ENCODE peak calls at places on chromosomes 3 and 15, in eight cellular contexts. K is BJ, B is tibial artery, P is colonic mucosa, G is Panc1, C is A673, W is fibroblast of the aortic adventitia, N is epithelial cell of esophagus. V is an unnamed sample.
A peak's percentile ranks its signal among the peaks of the same experiment; 100 is the strongest.

GRCh38 chr15:33029247-33029646 is 165.3 kb downstream of the FMN1 start:
- DNase-seq in C (no peak), G (no peak), P (no peak), B (no peak), K (no peak), N (no peak), W (no peak), V (no peak)

GRCh38 chr3:187572431-187572830 is 97.8 kb downstream of the SST start:
- DNase-seq in W (no peak), N (no peak), C (no peak), K (no peak), P (no peak), B (no peak), G (no peak), V (no peak)

GRCh38 chr3:41200669-41201021 is 1.3 kb downstream of the CTNNB1 start:
- DNase-seq in W (peak; percentile 38), C (peak; percentile 15), B (peak; percentile 38), P (peak; percentile 41), N (peak; percentile 43), K (peak; percentile 9), G (no peak), V (no peak)

GRCh38 chr3:125125822-125126245 is 70.0 kb upstream of the HEG1 start:
- DNase-seq in K (peak; percentile 94), B (no peak), C (peak; percentile 79), P (no peak), W (peak; percentile 100), N (peak; percentile 58), G (no peak), V (peak; percentile 84)

GRCh38 chr3:195921334-195921771 is 13.0 kb upstream of the TNK2 start:
- DNase-seq in N (peak; percentile 54), G (no peak), B (no peak), P (no peak), C (peak; percentile 54), W (no peak), K (no peak), V (no peak)

GRCh38 chr3:87461443-87461842 is 185.1 kb upstream of the POU1F1 start:
- DNase-seq in K (no peak), P (no peak), C (no peak), N (peak; percentile 57), B (no peak), W (no peak), G (no peak), V (no peak)

GRCh38 chr3:123126051-123126450 is 59.2 kb downstream of the PDIA5 start:
- DNase-seq in G (no peak), W (no peak), C (no peak), N (no peak), K (no peak), B (no peak), P (no peak), V (no peak)

GRCh38 chr3:58038675-58039302 is 30.6 kb downstream of the FLNB start:
- DNase-seq in N (peak; percentile 51), B (no peak), C (no peak), G (no peak), P (no peak), W (no peak), K (no peak), V (no peak)

GRCh38 chr3:76523337-76523736 is 516.6 kb upstream of the ROBO2 start:
- DNase-seq in G (no peak), W (no peak), N (no peak), K (no peak), B (no peak), P (no peak), C (no peak), V (no peak)

GRCh38 chr3:181570472-181570871 is 141.3 kb upstream of the SOX2 start:
- DNase-seq in N (no peak), P (no peak), B (no peak), W (no peak), K (no peak), C (no peak), G (no peak), V (no peak)

GRCh38 chr15:62896969-62897486 is 145.5 kb upstream of the TPM1 start:
- DNase-seq in W (peak; percentile 99), P (peak; percentile 86), K (peak; percentile 94), C (peak; percentile 71), B (peak; percentile 89), G (peak; percentile 98), N (peak; percentile 98), V (peak; percentile 98)

GRCh38 chr3:69389520-69390248 is 3.8 kb upstream of the FRMD4B start:
- DNase-seq in K (no peak), N (peak; percentile 82), C (no peak), P (no peak), G (no peak), W (no peak), B (no peak), V (no peak)

GRCh38 chr3:38151667-38152265 is 13.3 kb downstream of the MYD88 start:
- DNase-seq in C (no peak), G (no peak), W (peak; percentile 49), P (no peak), N (peak; percentile 98), K (no peak), B (no peak), V (no peak)

GRCh38 chr3:129994883-129995559 is 20.5 kb downstream of the TRH start:
- DNase-seq in N (peak; percentile 82), P (no peak), C (peak; percentile 9), G (no peak), W (no peak), K (no peak), B (no peak), V (no peak)

GRCh38 chr3:118408431-118408830 is 626.2 kb downstream of the IGSF11 start:
- DNase-seq in W (no peak), B (no peak), P (no peak), C (no peak), K (no peak), N (peak; percentile 88), G (no peak), V (no peak)

GRCh38 chr3:145219355-145220196 is 941.4 kb downstream of the PLOD2 start:
- DNase-seq in N (no peak), B (no peak), W (peak; percentile 5), P (no peak), C (peak; percentile 93), G (no peak), K (no peak), V (no peak)

GRCh38 chr15:92421980-92422379 is 28.3 kb downstream of the ST8SIA2 start:
- DNase-seq in B (no peak), K (no peak), P (no peak), C (no peak), N (no peak), W (no peak), G (no peak), V (peak; percentile 6)

GRCh38 chr15:57746752-57747151 is 40.2 kb downstream of the POLR2M start:
- DNase-seq in G (no peak), W (peak; percentile 25), P (no peak), B (no peak), N (peak; percentile 20), K (no peak), C (no peak), V (no peak)

GRCh38 chr15:57751177-57751800 is 44.8 kb downstream of the POLR2M start:
- DNase-seq in N (peak; percentile 62), K (no peak), P (no peak), G (no peak), C (peak; percentile 43), W (peak; percentile 68), B (no peak), V (peak; percentile 13)

GRCh38 chr15:57747206-57747605 is 40.7 kb downstream of the POLR2M start:
- DNase-seq in B (peak; percentile 49), N (peak; percentile 13), K (no peak), W (peak; percentile 56), P (no peak), G (no peak), C (no peak), V (no peak)

GRCh38 chr15:57752840-57753239 is 46.3 kb downstream of the POLR2M start:
- DNase-seq in C (no peak), K (no peak), N (no peak), W (no peak), B (no peak), G (no peak), P (no peak), V (no peak)

DNA sequence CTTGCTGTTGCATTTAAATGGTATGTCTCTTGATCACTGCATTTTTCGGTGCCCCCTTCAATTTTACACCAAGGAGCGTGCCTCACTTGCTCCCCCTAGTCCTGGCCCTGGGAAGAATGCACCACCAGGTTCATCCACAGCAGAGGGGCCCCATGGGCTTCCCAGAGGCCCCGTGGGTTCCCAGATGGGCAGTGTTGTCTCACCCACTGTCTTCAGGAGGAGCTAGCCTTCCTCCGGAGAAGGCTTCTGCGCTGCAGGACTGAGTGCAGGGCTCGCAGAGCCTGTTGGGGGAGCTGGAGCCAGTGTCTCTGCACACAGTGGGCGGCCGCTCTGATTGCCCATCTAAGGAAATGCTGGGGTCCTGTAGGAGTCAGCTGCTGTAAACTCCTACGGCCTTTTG is 45.9 kb downstream of the POLR2M start:
- DNase-seq in B (no peak), P (no peak), C (peak; percentile 13), K (no peak), N (no peak), G (no peak), W (no peak), V (no peak)
- TF ChIP-seq CTCF in B (no peak), P (no peak), C (peak; percentile 49), K (peak; percentile 23), N (no peak), G (no peak), W (peak; percentile 15), V (peak; percentile 40)

DNA sequence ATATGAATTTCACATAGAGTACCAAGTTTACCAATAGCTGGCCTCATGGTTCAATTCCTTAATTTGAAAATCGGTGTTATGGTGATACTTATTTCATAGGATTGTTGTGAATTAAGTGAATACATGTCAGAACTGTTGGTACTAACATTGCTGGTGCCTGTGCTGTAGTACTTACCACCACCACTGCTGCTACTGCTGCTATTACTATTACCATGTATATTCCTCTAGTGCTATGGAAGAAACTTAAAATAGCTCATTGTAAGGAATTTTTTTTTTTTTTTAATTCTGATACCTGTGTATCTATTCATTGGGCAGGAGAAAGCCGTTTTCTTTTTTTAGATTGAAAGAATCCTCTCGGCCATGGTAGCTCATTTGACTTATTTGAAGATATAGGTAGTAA is 3.6 kb downstream of the FYTTD1 start:
- DNase-seq in B (no peak), P (no peak), G (no peak), W (no peak), K (no peak), N (no peak), C (no peak), V (no peak)
- H3K4me3 ChIP-seq in B (no peak overlapping the region), P (no peak overlapping the region), G (no peak overlapping the region), W (no peak overlapping the region), K (no peak overlapping the region), N (no peak overlapping the region), C (no peak overlapping the region), V (no peak overlapping the region)

GRCh38 chr15:99706557-99707303 is 26.5 kb downstream of the LYSMD4 start:
- DNase-seq in P (no peak), C (no peak), G (no peak), B (no peak), W (no peak), N (no peak), K (no peak), V (no peak)
- TF ChIP-seq CTCF in P (no peak), C (no peak), G (no peak), B (no peak), W (no peak), N (no peak), K (no peak), V (no peak)

DNA sequence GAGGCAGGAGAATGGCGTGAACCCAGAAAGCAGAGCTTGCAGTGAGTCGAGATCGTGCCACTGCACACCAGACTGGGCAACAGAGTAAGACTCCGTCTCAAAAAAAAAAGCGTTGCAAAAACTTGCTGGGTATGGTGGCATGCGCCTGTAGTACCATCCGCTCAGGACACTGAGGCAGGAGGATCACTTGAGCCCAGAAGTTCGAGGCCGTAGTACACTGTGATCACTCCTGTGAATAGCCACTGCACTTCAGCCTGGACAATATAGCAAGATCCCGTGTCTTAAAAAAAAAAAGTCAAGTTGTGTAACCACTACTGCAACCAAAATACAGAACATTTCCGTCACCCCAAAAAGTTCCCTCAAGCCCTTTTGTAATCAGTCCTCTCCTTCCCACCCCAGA is 1.5 kb downstream of the ARPC4 start:
- DNase-seq in C (no peak), B (no peak), W (no peak), K (no peak), P (no peak), N (no peak), G (no peak), V (no peak)
- H3K4me3 ChIP-seq in C (no peak overlapping the region), B (peak overlapping the region; percentile 95), W (no peak overlapping the region), K (no peak overlapping the region), P (no peak overlapping the region), N (no peak overlapping the region), G (no peak overlapping the region), V (no peak overlapping the region)